ENCODE peak calls at places on chromosome 20, in six cellular contexts. T is colonic mucosa, F is stomach, S is ovary, R is GM23338, C is heart right ventricle. U is an unnamed sample.

GRCh38 chr20:8152183-8152582 is 20.1 kb downstream of the PLCB1 start:
- DNase-seq in R (no peak), S (no peak), F (no peak), C (peak), T (no peak), U (no peak)

GRCh38 chr20:33820362-33820761 is 9.2 kb downstream of the CHMP4B start:
- DNase-seq in S (no peak), T (no peak), F (no peak), R (no peak), C (no peak), U (no peak)

GRCh38 chr20:51749674-51750036 is 18.5 kb downstream of the ATP9A start:
- DNase-seq in C (no peak), S (no peak), T (no peak), F (no peak), R (no peak), U (no peak)

GRCh38 chr20:57680131-57680716 is 29.6 kb downstream of the PMEPA1 start:
- DNase-seq in S (no peak), T (no peak), R (no peak), C (no peak), F (no peak), U (no peak)

GRCh38 chr20:33651562-33652048 is 10.5 kb upstream of the C20orf144 start:
- DNase-seq in R (no peak), C (no peak), F (no peak), S (no peak), T (peak), U (no peak)

GRCh38 chr20:49230021-49230420 is 10.8 kb downstream of the DDX27 start:
- DNase-seq in S (no peak), R (no peak), C (no peak), F (no peak), T (no peak), U (no peak)

GRCh38 chr20:18255526-18255925 is 32.8 kb upstream of the ZNF133 start:
- DNase-seq in R (no peak), C (no peak), S (no peak), T (no peak), F (no peak), U (no peak)

GRCh38 chr20:23776067-23776771 is 25.5 kb upstream of the CST1 start:
- DNase-seq in C (no peak), S (no peak), R (peak), T (no peak), F (no peak), U (no peak)

GRCh38 chr20:4167261-4168004 is 152.1 kb upstream of the RNF24 start:
- DNase-seq in F (no peak), C (no peak), S (no peak), T (no peak), R (peak), U (no peak)

GRCh38 chr20:44576297-44576696 is 6.1 kb upstream of the PKIG start:
- DNase-seq in C (peak), F (no peak), R (peak), S (no peak), T (no peak), U (no peak)
- TF ChIP-seq CTCF in C (peak), F (no peak), R (peak), S (no peak), T (no peak), U (no peak)

GRCh38 chr20:36284751-36285150 is 21.4 kb upstream of the DLGAP4 start:
- DNase-seq in T (no peak), F (no peak), R (no peak), C (no peak), S (no peak), U (no peak)

GRCh38 chr20:36279362-36279761 is 26.8 kb upstream of the DLGAP4 start:
- DNase-seq in S (no peak), C (no peak), F (no peak), R (no peak), T (no peak), U (no peak)

GRCh38 chr20:36285746-36286447 is 20.2 kb upstream of the DLGAP4 start:
- DNase-seq in R (peak), F (no peak), C (no peak), T (no peak), S (no peak), U (no peak)

GRCh38 chr20:36279776-36280175 is 26.4 kb upstream of the DLGAP4 start:
- DNase-seq in F (no peak), S (no peak), T (no peak), C (no peak), R (no peak), U (no peak)

DNA sequence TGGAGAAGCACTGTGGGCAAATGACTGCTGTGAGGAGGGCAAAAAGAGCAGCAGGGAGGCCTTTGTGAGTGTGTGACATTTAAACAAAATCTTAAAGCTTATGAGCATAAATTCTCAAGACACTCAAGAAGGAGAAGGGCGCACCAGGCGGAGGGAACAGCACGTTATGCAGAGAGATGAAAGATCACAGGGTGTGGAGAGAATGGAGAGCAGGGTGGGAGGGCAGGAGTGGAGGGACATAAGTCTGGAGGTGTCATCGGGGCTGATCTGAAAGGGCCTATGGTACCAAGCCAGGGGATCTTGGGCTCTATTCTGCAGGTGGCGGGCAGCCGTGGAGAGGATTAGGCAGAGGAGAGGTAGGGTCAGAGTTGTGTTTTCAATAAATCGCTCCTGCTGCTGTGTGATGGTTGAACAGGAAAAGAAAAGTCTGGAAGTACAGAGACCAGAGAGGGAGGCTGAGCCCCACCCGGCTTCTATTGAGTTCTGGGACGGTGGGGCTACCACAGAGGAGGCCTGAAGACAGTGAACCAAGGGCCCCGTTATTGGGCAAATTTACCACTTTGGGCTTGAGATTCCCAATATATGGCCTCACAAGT is 24.3 kb upstream of the DLGAP4 start:
- DNase-seq in T (no peak), C (no peak), F (no peak), R (no peak), S (no peak), U (no peak)
- TF ChIP-seq CTCF in T (no peak), C (no peak), F (no peak), R (no peak), S (no peak), U (no peak)

GRCh38 chr20:2210646-2211556 is 84.9 kb upstream of the TGM3 start:
- DNase-seq in S (no peak), F (no peak), R (peak), C (peak), T (peak), U (no peak)

GRCh38 chr20:2204021-2204420 is 91.8 kb upstream of the TGM3 start:
- DNase-seq in C (no peak), T (no peak), S (no peak), F (no peak), R (no peak), U (no peak)

GRCh38 chr20:2208897-2209296 is 86.9 kb upstream of the TGM3 start:
- DNase-seq in F (no peak), C (no peak), S (no peak), T (no peak), R (no peak), U (no peak)

GRCh38 chr20:2206957-2207769 is 88.6 kb upstream of the TGM3 start:
- DNase-seq in F (peak), C (peak), R (peak), T (peak), S (peak), U (peak)

GRCh38 chr20:2207770-2208097 is 88.1 kb upstream of the TGM3 start:
- DNase-seq in R (no peak), C (no peak), T (no peak), S (no peak), F (no peak), U (no peak)
- TF ChIP-seq CTCF in R (no peak), C (no peak), T (no peak), S (no peak), F (no peak), U (no peak)

GRCh38 chr20:37333130-37333847 is 12.7 kb upstream of the SRC start:
- DNase-seq in F (no peak), C (no peak), R (no peak), S (no peak), T (no peak), U (no peak)
- TF ChIP-seq CTCF in F (no peak), C (no peak), R (no peak), S (no peak), T (no peak), U (no peak)

DNA sequence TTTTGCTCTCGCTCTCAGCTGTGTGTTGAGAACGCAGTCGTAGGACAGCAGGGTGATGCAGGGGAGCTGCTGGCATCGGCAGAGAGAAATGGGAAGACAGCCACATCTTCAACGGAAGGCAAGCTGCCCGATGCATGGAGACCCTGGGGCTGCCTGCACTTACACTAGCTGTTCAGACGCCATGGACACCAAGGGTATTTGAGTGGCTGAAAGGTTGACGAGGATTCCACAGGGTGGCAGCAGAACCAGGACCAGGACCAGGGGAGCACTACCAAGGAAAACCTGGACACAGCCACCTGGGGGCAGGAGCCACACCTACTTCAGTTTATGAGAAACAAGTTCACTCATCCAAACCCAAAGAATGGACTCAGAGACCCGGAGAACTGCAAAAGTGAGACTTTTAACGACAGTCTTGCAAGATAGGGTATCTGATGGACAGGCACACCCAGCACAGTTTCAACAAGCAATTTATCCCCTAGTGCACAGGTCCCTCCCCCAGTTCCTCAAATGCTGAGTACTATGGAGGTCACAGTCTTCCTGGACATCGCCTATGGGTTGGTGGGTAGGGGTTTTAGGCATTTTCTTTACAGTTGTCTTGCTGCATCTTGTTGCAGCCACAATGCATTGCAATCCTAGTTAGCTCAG is 56.3 kb upstream of the ENTPD6 start:
- DNase-seq in F (no peak), R (peak), S (no peak), T (no peak), C (no peak), U (no peak)
- TF ChIP-seq CTCF in F (peak), R (peak), S (no peak), T (no peak), C (no peak), U (no peak)

DNA sequence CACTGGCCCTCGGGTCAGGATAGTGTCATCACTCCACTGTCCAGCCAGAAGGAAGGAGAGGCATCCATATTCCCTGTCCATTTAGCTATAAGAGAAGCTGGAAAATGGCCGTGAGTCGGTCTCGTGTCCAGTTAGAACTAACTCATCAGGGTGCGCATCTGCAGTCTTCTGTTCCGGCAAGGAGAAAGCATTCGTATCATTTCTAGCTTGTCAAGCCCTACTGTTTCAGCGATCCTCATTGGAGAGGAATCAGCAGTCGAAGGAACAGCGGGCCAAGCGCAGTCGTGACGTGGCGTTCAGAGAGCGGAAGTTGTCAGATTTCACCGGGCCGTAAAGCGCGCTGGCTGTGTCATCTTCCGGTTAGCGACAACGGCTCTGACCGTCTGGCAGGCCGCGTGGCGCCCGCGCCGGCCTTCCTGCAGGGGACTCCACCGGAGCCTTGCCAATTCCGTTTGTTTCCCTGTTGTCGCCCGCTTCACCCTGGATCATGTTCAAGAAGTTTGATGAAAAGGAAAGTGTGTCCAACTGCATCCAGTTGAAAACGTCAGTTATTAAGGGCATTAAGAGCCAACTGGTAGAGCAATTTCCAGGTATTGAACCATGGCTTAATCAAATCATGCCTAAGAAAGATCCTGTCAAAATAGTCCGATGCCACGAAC is 32.9 kb downstream of the HM13 start:
- DNase-seq in F (peak), T (peak), S (peak), C (peak), R (peak), U (peak)
- TF ChIP-seq CTCF in F (no peak), T (no peak), S (no peak), C (no peak), R (no peak), U (no peak)

DNA sequence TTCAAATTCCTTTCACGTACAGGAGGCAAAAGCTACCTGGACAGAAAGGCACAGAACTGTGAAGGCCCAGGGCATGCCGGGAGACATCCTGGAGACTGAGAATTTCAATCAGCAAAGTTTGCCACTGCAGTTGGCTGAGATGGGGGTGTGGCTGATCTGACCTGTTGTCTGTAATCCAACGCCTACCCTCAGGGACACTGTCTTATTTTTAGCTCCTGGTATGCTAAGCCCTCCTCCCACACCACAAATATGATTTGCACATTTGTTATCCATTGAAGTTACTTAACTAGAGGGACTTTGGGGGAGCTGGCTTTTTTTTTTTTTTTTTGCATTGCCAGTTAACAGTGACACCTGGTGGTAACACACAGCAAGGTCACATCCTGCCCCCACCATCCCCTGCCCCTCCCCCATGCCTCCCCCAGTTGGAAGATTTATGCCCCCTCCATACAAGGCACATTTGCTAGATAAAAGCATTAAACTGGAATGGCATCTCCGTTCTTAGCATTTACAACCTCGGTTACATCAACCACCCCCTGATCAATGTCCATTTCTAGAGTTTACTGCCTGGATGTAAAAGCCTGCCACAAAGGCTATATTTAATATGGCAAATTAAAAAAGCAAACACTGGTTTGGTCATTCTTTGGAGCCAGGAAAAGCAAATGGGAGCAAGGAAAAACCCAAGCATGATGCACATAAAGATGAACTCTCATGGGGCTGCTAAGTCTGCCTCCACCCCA is 40.3 kb downstream of the TTI1 start:
- DNase-seq in R (peak), S (no peak), T (peak), F (no peak), C (peak), U (no peak)
- TF ChIP-seq CTCF in R (peak), S (no peak), T (peak), F (peak), C (peak), U (peak)

GRCh38 chr20:32516583-32516982 is 68.5 kb downstream of the NOL4L start:
- DNase-seq in S (no peak), R (no peak), C (no peak), F (no peak), T (no peak), U (no peak)

GRCh38 chr20:32514760-32515159 is 70.4 kb downstream of the NOL4L start:
- DNase-seq in F (no peak), C (no peak), T (no peak), S (no peak), R (no peak), U (no peak)

GRCh38 chr20:32517914-32518592 is 67.1 kb downstream of the NOL4L start:
- DNase-seq in F (no peak), C (no peak), S (no peak), R (no peak), T (no peak), U (no peak)

GRCh38 chr20:32516985-32517873 is 67.9 kb downstream of the NOL4L start:
- DNase-seq in F (no peak), C (peak), S (no peak), R (peak), T (no peak), U (no peak)

DNA sequence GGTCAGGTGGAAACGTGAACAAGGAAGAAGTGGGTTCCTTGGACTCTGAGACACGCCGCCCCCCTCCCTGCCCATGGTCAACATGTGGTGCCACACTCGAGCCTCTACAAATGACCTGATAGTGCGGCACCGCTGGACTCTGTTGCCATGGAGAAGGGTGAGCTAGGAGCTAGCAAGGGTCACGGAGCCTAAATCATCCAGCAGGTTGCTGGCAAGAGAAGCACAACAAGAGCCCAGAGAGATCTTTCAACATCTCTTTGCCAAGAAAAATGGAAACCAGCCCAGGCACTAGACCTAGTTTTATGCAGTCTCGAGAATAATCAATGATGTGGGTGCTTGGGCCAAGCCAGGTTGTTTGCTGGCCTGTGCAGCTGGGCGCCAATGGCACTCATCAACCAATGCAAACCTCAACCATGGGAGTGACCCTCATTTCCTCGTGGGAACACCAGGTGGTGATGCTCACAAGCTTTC is 69.5 kb downstream of the NOL4L start:
- DNase-seq in S (no peak), R (no peak), T (no peak), C (no peak), F (no peak), U (no peak)
- TF ChIP-seq CTCF in S (no peak), R (no peak), T (no peak), C (no peak), F (no peak), U (no peak)

GRCh38 chr20:12660918-12661317 is 347.9 kb upstream of the SPTLC3 start:
- DNase-seq in S (no peak), T (no peak), R (peak), C (no peak), F (no peak), U (no peak)
- TF ChIP-seq CTCF in S (no peak), T (no peak), R (peak), C (no peak), F (no peak), U (no peak)

GRCh38 chr20:39670987-39671386 is 708.8 kb downstream of the DHX35 start:
- DNase-seq in C (no peak), F (no peak), S (no peak), R (no peak), T (no peak), U (no peak)

GRCh38 chr20:39674842-39675241 is 712.7 kb downstream of the DHX35 start:
- DNase-seq in R (no peak), F (no peak), S (no peak), C (no peak), T (no peak), U (no peak)

GRCh38 chr20:39676236-39676635 is 714.1 kb downstream of the DHX35 start:
- DNase-seq in S (no peak), R (no peak), F (no peak), T (peak), C (no peak), U (no peak)

GRCh38 chr20:39676857-39677351 is 714.8 kb downstream of the DHX35 start:
- DNase-seq in C (no peak), T (peak), S (no peak), F (no peak), R (peak), U (no peak)
- TF ChIP-seq CTCF in C (peak), T (peak), S (no peak), F (no peak), R (peak), U (no peak)

U was measured in CD8-positive, alpha-beta T cell.